ENCODE peak calls at places on chromosomes 4 and X, in ten cellular contexts. S is upper lobe of left lung, B is H1, E is K562, N is heart left ventricle, O is sigmoid colon, K is endothelial cell of umbilical vein, V is tibial nerve, Y is uterus, P is ovary. D is an unnamed sample.

GRCh38 chrX:130566028-130566683 is 164.4 kb downstream of the RBMX2 start:
- DNase-seq in S (no peak), B (no peak), E (no peak), N (no peak), O (no peak), K (no peak), V (no peak), Y (no peak), P (no peak), D (no peak)

GRCh38 chrX:45172890-45173289 is 27.8 kb downstream of the DIPK2B start:
- DNase-seq in S (no peak), B (no peak), E (no peak), N (no peak), O (no peak), K (no peak), V (no peak), Y (no peak), P (no peak), D (no peak)

GRCh38 chr4:109921384-109921808 is 8.7 kb downstream of the EGF start:
- DNase-seq in S (no peak), B (no peak), E (no peak), N (no peak), O (no peak), K (no peak), V (no peak), Y (no peak), P (no peak), D (no peak)

GRCh38 chr4:79757580-79757979 is 315.4 kb downstream of the ANTXR2 start:
- DNase-seq in S (no peak), B (no peak), E (no peak), N (no peak), O (no peak), K (no peak), V (no peak), Y (no peak), P (no peak), D (no peak)

GRCh38 chr4:26256016-26256415 is 64.8 kb upstream of the RBPJ start:
- DNase-seq in S (no peak), B (no peak), E (no peak), N (no peak), O (no peak), K (no peak), V (no peak), Y (no peak), P (no peak), D (no peak)

GRCh38 chrX:136589966-136590365 is 58.0 kb downstream of the VGLL1 start:
- DNase-seq in S (no peak), B (no peak), E (no peak), N (no peak), O (no peak), K (no peak), V (no peak), Y (no peak), P (no peak), D (no peak)

GRCh38 chrX:154696328-154697045 is 43.1 kb upstream of the CTAG2 start:
- DNase-seq in S (no peak), B (no peak), E (no peak), N (no peak), O (no peak), K (peak; percentile 3), V (no peak), Y (no peak), P (no peak), D (peak; percentile 17)

GRCh38 chrX:28042826-28043564 is 61.7 kb upstream of the DCAF8L1 start:
- DNase-seq in S (no peak), B (no peak), E (no peak), N (no peak), O (no peak), K (no peak), V (no peak), Y (no peak), P (no peak), D (no peak)

GRCh38 chrX:17590892-17591740 is 146.2 kb upstream of the SCML1 start:
- DNase-seq in S (no peak), B (peak; percentile 36), E (peak; percentile 31), N (peak; percentile 54), O (peak; percentile 83), K (peak; percentile 77), V (peak; percentile 54), Y (peak; percentile 65), P (peak; percentile 60), D (peak; percentile 48)

GRCh38 chr4:38667005-38667771 is 3.2 kb downstream of the KLF3 start:
- DNase-seq in S (no peak), B (peak; percentile 72), E (peak; percentile 92), N (peak; percentile 82), O (peak; percentile 94), K (peak; percentile 99), V (peak; percentile 90), Y (peak; percentile 74), P (peak; percentile 81), D (peak; percentile 93)

GRCh38 chr4:38663801-38664703 is at the start of gene KLF3:
- DNase-seq in S (peak; percentile 99), B (no peak), E (peak; percentile 91), N (peak; percentile 98), O (peak; percentile 97), K (peak; percentile 86), V (peak; percentile 83), Y (peak; percentile 94), P (peak; percentile 94), D (peak; percentile 92)

GRCh38 chr4:38663021-38663800 is 788 bp upstream of the KLF3 start:
- DNase-seq in S (no peak), B (no peak), E (no peak), N (no peak), O (peak; percentile 80), K (peak; percentile 75), V (no peak), Y (no peak), P (peak; percentile 76), D (peak; percentile 44)

GRCh38 chr4:38665846-38666490 is 2.0 kb downstream of the KLF3 start:
- DNase-seq in S (no peak), B (no peak), E (no peak), N (no peak), O (no peak), K (peak; percentile 54), V (no peak), Y (no peak), P (no peak), D (no peak)

GRCh38 chr4:38664704-38665401 is 854 bp downstream of the KLF3 start:
- DNase-seq in S (peak; percentile 91), B (no peak), E (peak; percentile 68), N (peak; percentile 70), O (peak; percentile 88), K (peak; percentile 67), V (peak; percentile 43), Y (peak; percentile 69), P (peak; percentile 86), D (peak; percentile 58)
- TF ChIP-seq POLR2A in S (peak; percentile 59), B (peak; percentile 60), E (peak; percentile 52), N (no peak), O (peak; percentile 45), K (no peak), V (no peak), Y (no peak), P (peak; percentile 44), D (no peak)

DNA sequence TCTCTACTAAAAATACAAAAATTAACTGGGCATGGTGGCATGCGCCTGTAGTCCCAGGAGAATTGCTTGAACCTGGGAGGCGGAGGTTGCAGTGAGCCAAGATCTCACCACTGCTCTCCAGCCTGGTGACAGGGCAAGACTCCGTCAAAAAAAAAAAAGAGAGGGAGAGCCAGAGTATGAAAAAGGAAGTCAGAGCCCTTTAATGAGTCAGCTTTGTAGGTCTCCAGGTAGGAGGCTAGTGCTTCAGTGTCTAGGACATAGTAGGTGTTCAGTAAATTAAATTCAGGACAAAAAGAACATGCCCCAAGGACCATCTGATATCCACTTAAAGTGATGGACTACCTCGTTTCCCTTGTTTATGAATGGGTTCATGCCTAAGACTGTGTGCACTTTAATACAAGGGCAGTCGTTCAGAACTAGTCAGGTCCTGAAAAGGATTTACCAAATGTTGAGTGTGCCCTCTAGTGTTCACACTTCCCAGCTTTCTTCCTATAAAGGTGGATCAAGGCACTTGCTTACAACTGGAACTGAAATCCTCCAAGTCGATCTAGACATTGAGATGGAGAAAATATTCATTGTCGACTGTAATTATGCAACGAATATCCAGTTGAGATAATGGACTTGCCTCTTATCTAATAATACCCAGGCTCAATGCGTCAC is 29.0 kb downstream of the F9 start:
- DNase-seq in S (no peak), B (no peak), E (peak; percentile 29), N (no peak), O (no peak), K (peak; percentile 26), V (peak; percentile 72), Y (no peak), P (no peak), D (no peak)
- TF ChIP-seq CTCF in S (no peak), B (no peak), E (peak; percentile 66), N (peak; percentile 23), O (no peak), K (peak; percentile 29), V (peak; percentile 53), Y (peak; percentile 40), P (no peak), D (no peak)

DNA sequence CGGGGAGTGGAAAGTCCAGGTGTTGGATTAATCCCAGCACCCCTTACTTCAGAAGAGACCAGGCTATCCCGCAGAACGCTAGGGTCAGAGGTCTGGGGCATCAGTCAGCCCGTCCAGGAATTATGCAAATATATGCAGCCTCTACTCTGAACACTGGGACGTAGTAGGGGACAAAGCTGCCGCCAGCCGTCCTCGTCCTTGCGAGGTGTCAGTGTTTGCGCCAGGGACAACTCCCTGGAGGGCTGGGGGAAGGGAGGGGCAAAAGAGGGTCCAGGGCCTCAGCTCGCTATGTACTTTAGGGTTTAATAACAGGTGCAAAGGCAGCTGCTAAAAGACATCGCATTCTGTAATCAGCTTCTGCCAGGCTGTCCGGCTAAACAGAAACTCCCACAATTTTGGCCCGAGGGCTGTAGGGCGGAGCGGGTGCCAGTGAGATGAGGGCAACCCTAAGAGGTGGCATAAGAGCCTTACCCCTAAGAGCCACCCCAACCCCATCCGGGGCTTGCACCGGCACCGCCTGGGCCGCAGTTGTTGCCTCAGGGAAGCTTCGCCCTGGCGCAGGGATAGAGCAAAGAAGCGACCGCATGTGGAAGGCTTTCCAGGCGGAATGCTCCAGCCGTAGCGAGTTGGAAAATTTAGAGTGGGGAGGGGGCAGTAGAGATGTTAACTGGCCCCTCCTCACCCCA is 8.4 kb downstream of the HAND2 start:
- DNase-seq in S (peak; percentile 71), B (no peak), E (no peak), N (peak; percentile 71), O (peak; percentile 89), K (no peak), V (no peak), Y (peak; percentile 65), P (peak; percentile 45), D (no peak)
- H3K4me3 ChIP-seq in S (peak overlapping the region; percentile 13), B (no peak overlapping the region), E (no peak overlapping the region), N (peak overlapping the region; percentile 82), O (peak overlapping the region; percentile 94), K (no peak overlapping the region), V (peak overlapping the region; percentile 38), Y (peak overlapping the region; percentile 47), P (peak overlapping the region; percentile 51), D (peak overlapping the region; percentile 7)

DNA sequence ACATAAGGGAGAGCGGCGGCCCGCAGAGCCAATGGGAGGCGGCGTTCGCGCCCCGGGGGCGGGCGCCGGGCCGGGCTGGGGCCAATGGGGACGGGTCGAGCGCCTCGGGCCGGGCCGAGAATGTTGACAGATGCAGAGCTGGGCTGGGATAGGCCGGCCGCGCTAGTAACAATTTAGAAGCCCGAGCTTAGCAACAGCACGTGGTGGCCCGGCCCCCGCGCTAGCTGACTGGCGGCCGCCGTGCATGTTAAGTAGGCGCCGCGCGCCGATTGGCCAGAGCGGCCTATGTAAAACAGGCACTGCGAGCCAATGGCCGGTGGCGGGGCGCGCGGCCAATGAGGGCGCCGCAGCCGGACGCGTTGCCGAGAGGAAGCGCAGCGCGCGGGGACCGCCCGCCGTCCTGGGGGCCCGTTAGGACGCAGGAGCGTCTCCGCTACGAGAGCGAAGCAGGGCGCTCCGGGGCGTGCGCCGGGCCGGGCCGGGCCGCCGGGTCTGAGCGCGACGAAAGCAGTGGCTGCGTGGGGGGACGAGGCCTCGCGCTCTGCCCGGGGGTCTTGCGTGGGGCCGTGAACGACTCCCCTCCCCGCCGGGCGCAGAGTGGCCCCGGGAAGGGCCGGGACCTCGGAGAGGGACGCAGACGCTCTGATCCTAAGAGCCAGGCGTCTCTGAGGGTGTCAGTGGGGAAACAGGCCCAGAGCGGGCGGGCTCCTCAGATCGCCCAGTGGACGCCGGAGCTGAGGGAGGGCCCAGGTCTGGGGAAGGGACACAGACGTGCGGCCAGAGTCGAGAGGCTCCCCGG is 435 bp upstream of the MXD4 start:
- DNase-seq in S (peak; percentile 100), B (peak; percentile 97), E (peak; percentile 99), N (peak; percentile 100), O (peak; percentile 100), K (peak; percentile 100), V (peak; percentile 97), Y (peak; percentile 99), P (peak; percentile 98), D (peak; percentile 99)
- TF ChIP-seq POLR2A in S (peak; percentile 99), B (no peak), E (peak; percentile 87), N (peak; percentile 99), O (peak; percentile 72), K (peak; percentile 91), V (peak; percentile 92), Y (peak; percentile 94), P (peak; percentile 88), D (no peak)

D was measured in lower leg skin.